ENCODE peak calls at places on chromosomes 11 and 22, in nine cellular contexts. One of them, this sample, is unnamed.

GRCh38 chr11:35040221-35040942 is 98.6 kb upstream of the CD44 start:
- DNase-seq in CD8-positive, alpha-beta T cell: peak
- DNase-seq in tibial nerve: no peak
- DNase-seq in sigmoid colon: no peak
- DNase-seq in transverse colon: no peak
- DNase-seq in IMR-90: peak
- DNase-seq in heart right ventricle: no peak
- DNase-seq in adrenal gland: no peak
- DNase-seq in DND-41: no peak
- DNase-seq in this sample: peak

GRCh38 chr11:118289411-118289810 is 15.1 kb upstream of the CD3E start:
- DNase-seq in DND-41: no peak
- DNase-seq in adrenal gland: no peak
- DNase-seq in IMR-90: no peak
- DNase-seq in heart right ventricle: no peak
- DNase-seq in tibial nerve: no peak
- DNase-seq in sigmoid colon: no peak
- DNase-seq in transverse colon: no peak
- DNase-seq in CD8-positive, alpha-beta T cell: no peak
- DNase-seq in this sample: no peak

GRCh38 chr11:75272391-75272790 is 31.8 kb downstream of the TPBGL start:
- DNase-seq in heart right ventricle: no peak
- DNase-seq in CD8-positive, alpha-beta T cell: no peak
- DNase-seq in sigmoid colon: peak
- DNase-seq in adrenal gland: no peak
- DNase-seq in transverse colon: peak
- DNase-seq in tibial nerve: no peak
- DNase-seq in DND-41: no peak
- DNase-seq in IMR-90: no peak
- DNase-seq in this sample: no peak

GRCh38 chr11:84722583-84723108 is 904.5 kb downstream of the DLG2 start:
- DNase-seq in CD8-positive, alpha-beta T cell: no peak
- DNase-seq in IMR-90: no peak
- DNase-seq in DND-41: no peak
- DNase-seq in transverse colon: no peak
- DNase-seq in heart right ventricle: no peak
- DNase-seq in adrenal gland: no peak
- DNase-seq in tibial nerve: no peak
- DNase-seq in sigmoid colon: no peak
- DNase-seq in this sample: no peak

GRCh38 chr11:84289381-84289906 is 1003.3 kb upstream of the CCDC90B start:
- DNase-seq in transverse colon: no peak
- DNase-seq in DND-41: no peak
- DNase-seq in IMR-90: peak
- DNase-seq in sigmoid colon: no peak
- DNase-seq in heart right ventricle: no peak
- DNase-seq in adrenal gland: no peak
- DNase-seq in tibial nerve: no peak
- DNase-seq in CD8-positive, alpha-beta T cell: no peak
- DNase-seq in this sample: peak

GRCh38 chr22:35313311-35314121 is 13.8 kb downstream of the TOM1 start:
- DNase-seq in DND-41: no peak
- DNase-seq in CD8-positive, alpha-beta T cell: no peak
- DNase-seq in heart right ventricle: peak
- DNase-seq in transverse colon: no peak
- DNase-seq in tibial nerve: no peak
- DNase-seq in sigmoid colon: peak
- DNase-seq in IMR-90: peak
- DNase-seq in adrenal gland: peak
- DNase-seq in this sample: peak

GRCh38 chr22:27635435-27635834 is 166.1 kb downstream of the MN1 start:
- DNase-seq in heart right ventricle: no peak
- DNase-seq in tibial nerve: no peak
- DNase-seq in transverse colon: no peak
- DNase-seq in CD8-positive, alpha-beta T cell: no peak
- DNase-seq in DND-41: no peak
- DNase-seq in adrenal gland: no peak
- DNase-seq in sigmoid colon: no peak
- DNase-seq in IMR-90: no peak
- DNase-seq in this sample: no peak

GRCh38 chr22:44671742-44672141 is 30.3 kb upstream of the PRR5 start:
- DNase-seq in transverse colon: no peak
- DNase-seq in sigmoid colon: no peak
- DNase-seq in CD8-positive, alpha-beta T cell: no peak
- DNase-seq in heart right ventricle: no peak
- DNase-seq in adrenal gland: no peak
- DNase-seq in tibial nerve: no peak
- DNase-seq in IMR-90: peak
- DNase-seq in DND-41: no peak
- DNase-seq in this sample: peak

GRCh38 chr22:48866906-48867597 is 960.6 kb downstream of the BRD1 start:
- DNase-seq in transverse colon: no peak
- DNase-seq in DND-41: no peak
- DNase-seq in IMR-90: no peak
- DNase-seq in tibial nerve: no peak
- DNase-seq in sigmoid colon: peak
- DNase-seq in heart right ventricle: no peak
- DNase-seq in CD8-positive, alpha-beta T cell: no peak
- DNase-seq in adrenal gland: no peak
- DNase-seq in this sample: no peak

GRCh38 chr11:67318239-67318555 is 14.9 kb downstream of the SSH3 start:
- DNase-seq in CD8-positive, alpha-beta T cell: no peak
- DNase-seq in IMR-90: no peak
- DNase-seq in heart right ventricle: no peak
- DNase-seq in transverse colon: no peak
- DNase-seq in adrenal gland: no peak
- DNase-seq in tibial nerve: no peak
- DNase-seq in sigmoid colon: no peak
- DNase-seq in DND-41: no peak
- DNase-seq in this sample: no peak

GRCh38 chr11:26227311-26227710 is 104.6 kb upstream of the ANO3 start:
- DNase-seq in adrenal gland: no peak
- DNase-seq in transverse colon: no peak
- DNase-seq in CD8-positive, alpha-beta T cell: no peak
- DNase-seq in heart right ventricle: no peak
- DNase-seq in sigmoid colon: no peak
- DNase-seq in IMR-90: peak
- DNase-seq in DND-41: no peak
- DNase-seq in tibial nerve: no peak
- DNase-seq in this sample: peak

GRCh38 chr22:29480512-29481264 is 670 bp downstream of the NEFH start:
- DNase-seq in CD8-positive, alpha-beta T cell: peak
- DNase-seq in sigmoid colon: no peak
- DNase-seq in adrenal gland: peak
- DNase-seq in heart right ventricle: no peak
- DNase-seq in IMR-90: peak
- DNase-seq in DND-41: no peak
- DNase-seq in tibial nerve: no peak
- DNase-seq in transverse colon: no peak
- DNase-seq in this sample: no peak

GRCh38 chr22:29479417-29480261 is at the start of gene NEFH:
- DNase-seq in IMR-90: no peak
- DNase-seq in transverse colon: no peak
- DNase-seq in tibial nerve: no peak
- DNase-seq in heart right ventricle: no peak
- DNase-seq in adrenal gland: peak
- DNase-seq in DND-41: no peak
- DNase-seq in CD8-positive, alpha-beta T cell: no peak
- DNase-seq in sigmoid colon: no peak
- DNase-seq in this sample: no peak

GRCh38 chr22:29481265-29482000 is 1.4 kb downstream of the NEFH start:
- DNase-seq in adrenal gland: peak
- DNase-seq in sigmoid colon: no peak
- DNase-seq in heart right ventricle: no peak
- DNase-seq in DND-41: no peak
- DNase-seq in IMR-90: no peak
- DNase-seq in CD8-positive, alpha-beta T cell: no peak
- DNase-seq in tibial nerve: no peak
- DNase-seq in transverse colon: no peak
- DNase-seq in this sample: no peak

GRCh38 chr22:29478326-29479276 is 1.4 kb upstream of the NEFH start:
- DNase-seq in heart right ventricle: no peak
- DNase-seq in DND-41: peak
- DNase-seq in CD8-positive, alpha-beta T cell: peak
- DNase-seq in adrenal gland: peak
- DNase-seq in sigmoid colon: no peak
- DNase-seq in IMR-90: no peak
- DNase-seq in transverse colon: no peak
- DNase-seq in tibial nerve: no peak
- DNase-seq in this sample: no peak

GRCh38 chr22:29480262-29480511 is 169 bp downstream of the NEFH start:
- DNase-seq in adrenal gland: no peak
- DNase-seq in transverse colon: no peak
- DNase-seq in heart right ventricle: no peak
- DNase-seq in DND-41: no peak
- DNase-seq in sigmoid colon: no peak
- DNase-seq in IMR-90: no peak
- DNase-seq in tibial nerve: no peak
- DNase-seq in CD8-positive, alpha-beta T cell: no peak
- DNase-seq in this sample: no peak
- H3K4me3 ChIP-seq in adrenal gland: no peak
- H3K4me3 ChIP-seq in transverse colon: no peak
- H3K4me3 ChIP-seq in heart right ventricle: peak
- H3K4me3 ChIP-seq in DND-41: no peak
- H3K4me3 ChIP-seq in sigmoid colon: peak
- H3K4me3 ChIP-seq in IMR-90: peak
- H3K4me3 ChIP-seq in tibial nerve: peak
- H3K4me3 ChIP-seq in CD8-positive, alpha-beta T cell: no peak
- H3K4me3 ChIP-seq in this sample: no peak

GRCh38 chr11:15192007-15192556 is 77.4 kb downstream of the INSC start:
- DNase-seq in heart right ventricle: no peak
- DNase-seq in IMR-90: no peak
- DNase-seq in sigmoid colon: no peak
- DNase-seq in transverse colon: no peak
- DNase-seq in CD8-positive, alpha-beta T cell: no peak
- DNase-seq in adrenal gland: no peak
- DNase-seq in DND-41: no peak
- DNase-seq in tibial nerve: no peak
- DNase-seq in this sample: no peak

GRCh38 chr11:15186146-15186545 is 71.4 kb downstream of the INSC start:
- DNase-seq in CD8-positive, alpha-beta T cell: no peak
- DNase-seq in tibial nerve: no peak
- DNase-seq in IMR-90: no peak
- DNase-seq in sigmoid colon: no peak
- DNase-seq in adrenal gland: no peak
- DNase-seq in DND-41: no peak
- DNase-seq in transverse colon: no peak
- DNase-seq in heart right ventricle: no peak
- DNase-seq in this sample: no peak

GRCh38 chr11:15190611-15191010 is 75.9 kb downstream of the INSC start:
- DNase-seq in adrenal gland: no peak
- DNase-seq in tibial nerve: no peak
- DNase-seq in DND-41: no peak
- DNase-seq in sigmoid colon: no peak
- DNase-seq in IMR-90: no peak
- DNase-seq in CD8-positive, alpha-beta T cell: no peak
- DNase-seq in heart right ventricle: no peak
- DNase-seq in transverse colon: no peak
- DNase-seq in this sample: no peak

GRCh38 chr11:15189189-15189588 is 74.5 kb downstream of the INSC start:
- DNase-seq in DND-41: no peak
- DNase-seq in CD8-positive, alpha-beta T cell: no peak
- DNase-seq in tibial nerve: no peak
- DNase-seq in sigmoid colon: no peak
- DNase-seq in adrenal gland: no peak
- DNase-seq in transverse colon: no peak
- DNase-seq in IMR-90: no peak
- DNase-seq in heart right ventricle: no peak
- DNase-seq in this sample: no peak

DNA sequence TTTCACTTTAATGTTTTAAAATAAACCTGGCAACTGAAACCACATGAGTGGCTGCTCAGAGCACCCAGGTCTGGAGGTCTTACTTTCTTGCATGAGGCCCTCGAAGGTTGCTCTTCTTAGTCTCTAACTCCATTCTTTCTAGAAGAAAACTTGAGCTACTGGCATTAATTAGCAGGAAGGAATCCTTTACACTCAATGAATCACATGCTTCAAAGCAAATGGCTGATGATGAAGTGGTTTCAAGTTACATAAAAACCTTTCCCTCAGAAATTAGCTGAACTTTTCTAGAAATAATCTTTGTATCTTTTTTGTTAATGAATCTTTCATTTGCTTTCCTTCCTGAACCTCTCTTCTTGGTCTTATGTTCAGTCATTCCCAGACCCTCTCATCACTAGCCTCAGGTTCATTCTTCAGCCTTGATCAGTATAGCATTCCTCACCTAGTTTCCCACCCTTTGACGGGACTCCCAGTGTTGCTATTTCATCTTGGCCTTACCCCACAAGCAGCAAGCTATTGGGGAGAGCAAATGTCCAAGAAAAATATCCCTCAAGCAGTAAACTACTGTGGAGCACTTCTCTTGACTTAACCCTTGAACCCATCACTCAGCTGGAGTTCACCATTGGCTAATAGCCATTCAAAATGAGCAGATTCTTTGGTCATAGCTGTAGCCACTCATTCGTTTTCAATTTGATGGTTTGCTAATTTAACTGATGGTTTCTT is 75.1 kb downstream of the INSC start:
- DNase-seq in adrenal gland: no peak
- DNase-seq in IMR-90: peak
- DNase-seq in transverse colon: no peak
- DNase-seq in heart right ventricle: no peak
- DNase-seq in DND-41: no peak
- DNase-seq in tibial nerve: no peak
- DNase-seq in CD8-positive, alpha-beta T cell: no peak
- DNase-seq in sigmoid colon: no peak
- DNase-seq in this sample: no peak
- H3K27ac ChIP-seq in adrenal gland: no peak
- H3K27ac ChIP-seq in IMR-90: no peak
- H3K27ac ChIP-seq in transverse colon: no peak
- H3K27ac ChIP-seq in heart right ventricle: no peak
- H3K27ac ChIP-seq in DND-41: no peak
- H3K27ac ChIP-seq in tibial nerve: no peak
- H3K27ac ChIP-seq in CD8-positive, alpha-beta T cell: no peak
- H3K27ac ChIP-seq in sigmoid colon: no peak
- H3K27ac ChIP-seq in this sample: no peak

GRCh38 chr22:25097006-25097405 is 102.7 kb upstream of the CRYBB3 start:
- DNase-seq in sigmoid colon: no peak
- DNase-seq in heart right ventricle: no peak
- DNase-seq in CD8-positive, alpha-beta T cell: no peak
- DNase-seq in adrenal gland: no peak
- DNase-seq in DND-41: no peak
- DNase-seq in IMR-90: no peak
- DNase-seq in transverse colon: no peak
- DNase-seq in tibial nerve: no peak
- DNase-seq in this sample: no peak
- TF ChIP-seq CTCF in sigmoid colon: no peak
- TF ChIP-seq CTCF in heart right ventricle: no peak
- TF ChIP-seq CTCF in CD8-positive, alpha-beta T cell: no peak
- TF ChIP-seq CTCF in adrenal gland: no peak
- TF ChIP-seq CTCF in DND-41: no peak
- TF ChIP-seq CTCF in IMR-90: no peak
- TF ChIP-seq CTCF in transverse colon: no peak
- TF ChIP-seq CTCF in tibial nerve: no peak
- TF ChIP-seq CTCF in this sample: no peak

DNA sequence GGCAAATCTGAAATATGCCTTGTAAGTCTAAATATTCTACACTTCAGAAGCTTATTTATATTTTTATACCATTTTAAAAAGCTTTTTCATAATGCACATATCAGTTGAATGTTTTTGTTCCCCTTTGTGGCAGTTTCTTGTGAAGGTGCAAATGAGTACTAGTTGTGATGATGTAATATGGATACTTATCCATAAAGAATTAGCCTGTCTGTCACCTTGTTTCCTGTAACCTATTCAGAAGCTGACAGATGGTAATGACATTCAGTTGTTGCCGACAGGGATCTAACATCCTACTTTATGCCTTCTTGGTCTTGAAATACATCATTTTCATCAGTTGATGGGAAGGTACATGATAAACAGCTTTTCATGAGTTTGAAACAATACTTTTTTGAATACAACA is 2.9 kb downstream of the QSER1 start:
- DNase-seq in adrenal gland: no peak
- DNase-seq in IMR-90: no peak
- DNase-seq in tibial nerve: no peak
- DNase-seq in DND-41: no peak
- DNase-seq in heart right ventricle: no peak
- DNase-seq in transverse colon: no peak
- DNase-seq in sigmoid colon: no peak
- DNase-seq in CD8-positive, alpha-beta T cell: no peak
- DNase-seq in this sample: no peak
- H3K4me3 ChIP-seq in adrenal gland: no peak
- H3K4me3 ChIP-seq in IMR-90: no peak
- H3K4me3 ChIP-seq in tibial nerve: no peak
- H3K4me3 ChIP-seq in DND-41: peak
- H3K4me3 ChIP-seq in heart right ventricle: no peak
- H3K4me3 ChIP-seq in transverse colon: no peak
- H3K4me3 ChIP-seq in sigmoid colon: no peak
- H3K4me3 ChIP-seq in CD8-positive, alpha-beta T cell: no peak
- H3K4me3 ChIP-seq in this sample: no peak